ENCODE peak calls at places on chromosomes 16 and 17, in seven cellular contexts. Y is iris pigment epithelial cell, C is AG20443, V is WTC11, O is endothelial cell, W is Panc1, A is T-helper 17 cell. D is an unnamed sample.

GRCh38 chr17:13346996-13347762 is 254.6 kb downstream of the HS3ST3A1 start:
- DNase-seq in Y (peak; percentile 98), C (peak; percentile 63), V (no peak), O (no peak), W (no peak), A (no peak), D (no peak)

GRCh38 chr17:37148171-37148570 is 199.4 kb downstream of the AATF start:
- DNase-seq in Y (peak; percentile 23), C (no peak), V (no peak), O (no peak), W (no peak), A (no peak), D (no peak)

GRCh38 chr16:11128211-11129123 is 127.5 kb downstream of the SOCS1 start:
- DNase-seq in Y (peak; percentile 62), C (peak; percentile 58), V (no peak), O (no peak), W (no peak), A (no peak), D (no peak)

GRCh38 chr16:79509221-79509631 is 91.3 kb downstream of the MAF start:
- DNase-seq in Y (no peak), C (no peak), V (no peak), O (peak; percentile 59), W (no peak), A (no peak), D (peak; percentile 19)

GRCh38 chr17:76727745-76728456 is 1.3 kb downstream of the METTL23 start:
- DNase-seq in Y (peak; percentile 37), C (no peak), V (no peak), O (no peak), W (no peak), A (no peak), D (no peak)

GRCh38 chr17:16313159-16314090 is 39.8 kb downstream of the CENPV start:
- DNase-seq in Y (peak; percentile 67), C (no peak), V (no peak), O (no peak), W (no peak), A (no peak), D (no peak)

GRCh38 chr16:78133919-78134318 is 34.5 kb downstream of the WWOX start:
- DNase-seq in Y (no peak), C (no peak), V (no peak), O (no peak), W (no peak), A (no peak), D (no peak)

GRCh38 chr17:79513805-79514535 is 96.9 kb downstream of the RBFOX3 start:
- DNase-seq in Y (no peak), C (no peak), V (no peak), O (no peak), W (no peak), A (no peak), D (no peak)

GRCh38 chr17:58052951-58053715 is 30.1 kb upstream of the DYNLL2 start:
- DNase-seq in Y (no peak), C (no peak), V (no peak), O (no peak), W (no peak), A (no peak), D (no peak)

GRCh38 chr16:61887903-61888302 is 148.3 kb downstream of the CDH8 start:
- DNase-seq in Y (peak; percentile 34), C (peak; percentile 79), V (no peak), O (no peak), W (no peak), A (no peak), D (no peak)

GRCh38 chr17:69597898-69598692 is 183.6 kb downstream of the MAP2K6 start:
- DNase-seq in Y (peak; percentile 95), C (peak; percentile 47), V (no peak), O (peak; percentile 22), W (no peak), A (no peak), D (no peak)

GRCh38 chr17:8079291-8080207 is 8.0 kb downstream of the ALOX12B start:
- DNase-seq in Y (peak; percentile 31), C (peak; percentile 92), V (peak; percentile 86), O (peak; percentile 82), W (no peak), A (peak; percentile 67), D (peak; percentile 96)

GRCh38 chr17:30413109-30413508 is 34.4 kb downstream of the CPD start:
- DNase-seq in Y (peak; percentile 27), C (no peak), V (no peak), O (no peak), W (no peak), A (no peak), D (no peak)

GRCh38 chr17:57312242-57312641 is 55.9 kb downstream of the MSI2 start:
- DNase-seq in Y (no peak), C (no peak), V (no peak), O (no peak), W (no peak), A (no peak), D (no peak)

GRCh38 chr16:9364721-9365693 is 273.6 kb downstream of the HAPSTR1 start:
- DNase-seq in Y (no peak), C (no peak), V (no peak), O (no peak), W (no peak), A (no peak), D (no peak)

GRCh38 chr17:37488607-37489196 is 989 bp upstream of the DUSP14 start:
- DNase-seq in Y (peak; percentile 95), C (peak; percentile 80), V (peak; percentile 79), O (peak; percentile 11), W (peak; percentile 76), A (peak; percentile 17), D (peak; percentile 70)

GRCh38 chr17:1188812-1189211 is 9.0 kb upstream of the ABR start:
- DNase-seq in Y (no peak), C (peak; percentile 66), V (no peak), O (no peak), W (no peak), A (no peak), D (no peak)